ENCODE peak calls at places on chromosome 16, in nine cellular contexts. M is BJ, O is K562, J is adrenal gland, T is body of pancreas, K is mammary epithelial cell, W is ovary, R is left lung, Z is psoas muscle. L is an unnamed sample.

GRCh38 chr16:79169239-79169638 is 431.3 kb downstream of the MAF start:
- DNase-seq in M (no peak), O (no peak), J (no peak), T (no peak), K (no peak), W (no peak), R (no peak), Z (no peak), L (no peak)

GRCh38 chr16:60564588-60564987 is 1471.7 kb downstream of the CDH8 start:
- DNase-seq in M (no peak), O (no peak), J (no peak), T (no peak), K (no peak), W (no peak), R (no peak), Z (no peak), L (no peak)

GRCh38 chr16:64094170-64094960 is 1027.5 kb downstream of the CDH11 start:
- DNase-seq in M (no peak), O (no peak), J (no peak), T (no peak), K (no peak), W (no peak), R (no peak), Z (no peak), L (no peak)

GRCh38 chr16:14172200-14172805 is 101.2 kb downstream of the MRTFB start:
- DNase-seq in M (peak; percentile 74), O (no peak), J (no peak), T (no peak), K (peak; percentile 54), W (no peak), R (no peak), Z (no peak), L (no peak)

GRCh38 chr16:27432600-27432957 is 30.6 kb downstream of the IL21R start:
- DNase-seq in M (peak; percentile 25), O (no peak), J (peak; percentile 20), T (no peak), K (peak; percentile 83), W (no peak), R (no peak), Z (no peak), L (no peak)

GRCh38 chr16:11843861-11844260 is 7.5 kb downstream of the RSL1D1 start:
- DNase-seq in M (no peak), O (no peak), J (no peak), T (no peak), K (no peak), W (no peak), R (no peak), Z (no peak), L (no peak)

GRCh38 chr16:75764154-75764768 is 38.0 kb upstream of the CPHXL start:
- DNase-seq in M (no peak), O (peak; percentile 45), J (peak; percentile 71), T (peak; percentile 80), K (peak; percentile 53), W (peak; percentile 66), R (no peak), Z (no peak), L (peak; percentile 63)

GRCh38 chr16:55672471-55672870 is 16.7 kb downstream of the SLC6A2 start:
- DNase-seq in M (peak; percentile 9), O (no peak), J (peak; percentile 79), T (peak; percentile 39), K (no peak), W (no peak), R (no peak), Z (peak; percentile 62), L (no peak)

GRCh38 chr16:15608398-15609285 is 34.3 kb downstream of the MARF1 start:
- DNase-seq in M (no peak), O (no peak), J (no peak), T (no peak), K (no peak), W (no peak), R (peak; percentile 20), Z (no peak), L (no peak)

GRCh38 chr16:28260193-28260592 is 32.1 kb upstream of the SBK1 start:
- DNase-seq in M (no peak), O (no peak), J (no peak), T (no peak), K (no peak), W (no peak), R (no peak), Z (peak; percentile 68), L (no peak)

GRCh38 chr16:4936181-4936990 is 562 bp downstream of the PPL start:
- DNase-seq in M (no peak), O (peak; percentile 70), J (peak; percentile 25), T (peak; percentile 56), K (peak; percentile 40), W (peak; percentile 47), R (peak; percentile 86), Z (peak; percentile 71), L (peak; percentile 80)

GRCh38 chr16:23398987-23399805 is 53.8 kb downstream of the COG7 start:
- DNase-seq in M (no peak), O (no peak), J (no peak), T (no peak), K (no peak), W (no peak), R (no peak), Z (peak; percentile 77), L (peak; percentile 86)

GRCh38 chr16:84298376-84298899 is 3.8 kb downstream of the WFDC1 start:
- DNase-seq in M (no peak), O (no peak), J (no peak), T (no peak), K (no peak), W (no peak), R (no peak), Z (no peak), L (no peak)

GRCh38 chr16:12229759-12230594 is 253.4 kb downstream of the SNX29 start:
- DNase-seq in M (peak; percentile 77), O (no peak), J (no peak), T (peak; percentile 8), K (no peak), W (no peak), R (no peak), Z (no peak), L (no peak)

DNA sequence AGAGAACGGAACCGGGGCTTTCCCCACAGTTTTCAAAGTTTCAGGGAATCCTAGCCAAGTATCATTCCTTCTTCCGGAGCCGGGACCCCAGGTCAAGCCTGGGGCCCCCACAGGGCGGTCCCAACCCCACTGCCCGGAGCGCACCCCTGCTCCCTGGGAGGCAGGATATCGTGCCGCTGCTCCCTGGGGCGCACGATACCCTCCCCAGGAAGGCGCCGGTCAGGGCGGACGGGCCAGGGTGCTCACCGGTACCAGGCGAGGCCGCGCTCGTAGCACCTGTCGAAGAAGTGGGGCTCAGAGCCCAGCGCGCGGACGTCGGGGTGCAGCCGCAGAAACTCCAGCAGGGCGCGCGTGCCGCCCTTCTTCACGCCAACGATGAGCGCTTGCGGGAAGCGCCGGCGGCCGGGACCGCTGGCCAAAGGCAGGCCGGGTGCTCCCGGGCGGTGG is 527 bp downstream of the HS3ST6 start:
- DNase-seq in M (no peak), O (no peak), J (no peak), T (no peak), K (no peak), W (no peak), R (no peak), Z (no peak), L (no peak)
- H3K4me3 ChIP-seq in M (no peak overlapping the region), O (no peak overlapping the region), J (no peak overlapping the region), T (no peak overlapping the region), K (no peak overlapping the region), W (no peak overlapping the region), R (no peak overlapping the region), Z (no peak overlapping the region), L (peak overlapping the region; percentile 19)

DNA sequence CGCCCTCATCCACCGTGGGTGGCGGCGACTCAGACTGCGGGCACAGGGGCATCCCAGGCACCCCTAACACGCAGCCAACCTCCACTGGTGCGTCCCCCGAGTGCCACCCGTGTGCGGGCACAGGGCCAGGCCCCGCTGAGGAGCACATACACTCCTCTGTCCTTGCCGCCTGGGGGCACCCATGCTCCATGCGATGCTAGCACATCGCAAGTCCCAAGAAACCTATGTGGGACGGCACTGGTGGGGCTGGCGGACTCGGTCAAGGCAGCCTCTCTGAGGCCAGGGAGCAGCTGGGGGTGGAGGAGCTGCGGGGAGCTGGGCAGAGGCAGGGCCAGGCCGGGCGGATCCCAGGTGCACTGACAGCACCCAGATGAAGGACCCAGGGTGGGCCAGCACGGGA is 4.0 kb downstream of the ZNF598 start:
- DNase-seq in M (no peak), O (no peak), J (no peak), T (no peak), K (no peak), W (no peak), R (peak; percentile 73), Z (peak; percentile 75), L (no peak)
- TF ChIP-seq CTCF in M (no peak), O (no peak), J (no peak), T (no peak), K (no peak), W (no peak), R (no peak), Z (peak; percentile 9), L (no peak)

DNA sequence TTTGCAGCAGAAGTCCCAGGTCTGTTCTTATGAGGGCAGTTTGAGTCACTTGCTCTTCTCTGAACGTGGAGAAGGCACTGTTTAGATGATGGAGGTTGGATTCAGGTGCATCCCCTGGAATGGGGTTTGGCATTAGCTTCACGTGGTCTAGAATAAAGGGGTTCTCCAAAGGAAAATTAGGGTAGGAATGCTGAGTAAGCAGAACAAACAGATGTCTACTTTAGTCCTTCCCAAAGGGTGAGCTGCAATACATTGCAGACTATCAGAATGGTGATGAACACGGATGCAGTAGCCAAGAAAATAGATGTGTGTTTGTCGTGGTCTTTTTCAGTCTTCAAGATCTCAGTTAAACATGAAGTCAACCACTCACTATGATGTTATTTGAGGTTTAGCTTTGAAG is 3.3 kb upstream of the CBLN1 start:
- DNase-seq in M (no peak), O (no peak), J (no peak), T (no peak), K (no peak), W (no peak), R (no peak), Z (no peak), L (no peak)
- H3K27me3 ChIP-seq in M (peaks cover 21% of the 10 kb centered on the region), O (peaks cover under 1% of the 10 kb centered on the region), J (peaks cover 60% of the 10 kb centered on the region), T (peaks cover 9% of the 10 kb centered on the region), K (peaks cover 34% of the 10 kb centered on the region), W (no peaks in the 10 kb centered on the region), R (peaks cover 91% of the 10 kb centered on the region), Z (peaks cover 15% of the 10 kb centered on the region), L (peaks cover 9% of the 10 kb centered on the region)

DNA sequence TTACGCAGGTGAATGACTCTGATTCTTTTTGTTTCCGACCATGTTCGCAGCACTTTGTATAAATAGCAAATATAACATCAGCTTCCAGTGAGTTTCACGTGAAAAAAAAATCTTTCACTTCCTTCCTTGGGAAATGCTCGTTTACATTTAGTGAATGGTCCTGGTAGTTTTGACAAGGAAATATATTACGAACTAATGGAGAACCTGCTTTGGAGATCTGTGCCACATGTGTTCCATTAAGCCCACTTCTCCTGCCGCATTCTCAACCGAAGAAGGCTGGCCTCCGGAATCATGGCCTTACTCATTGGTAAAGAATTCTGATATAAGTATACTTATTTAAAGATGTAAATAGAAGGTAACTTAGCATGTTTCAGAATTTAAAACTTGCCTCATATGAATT is 3.6 kb downstream of the CRAMP1 start:
- DNase-seq in M (peak; percentile 9), O (no peak), J (no peak), T (no peak), K (no peak), W (no peak), R (no peak), Z (no peak), L (no peak)
- H3K4me3 ChIP-seq in M (peak overlapping the region; percentile 86), O (no peak overlapping the region), J (peak overlapping the region; percentile 94), T (no peak overlapping the region), K (no peak overlapping the region), W (no peak overlapping the region), R (no peak overlapping the region), Z (peak overlapping the region; percentile 94), L (no peak overlapping the region)